ENCODE peak calls at places on chromosomes 7 and 10, in seven cellular contexts. Q, N, E, L, O, G and W are unnamed samples.

GRCh38 chr7:55132890-55133551 is 114.2 kb downstream of the EGFR start:
- DNase-seq in E (no peak), O (peak), L (no peak), Q (peak), G (peak), N (peak), W (peak)

GRCh38 chr10:46549171-46550075 is 7.0 kb downstream of the GPRIN2 start:
- DNase-seq in N (no peak), E (no peak), G (no peak), O (no peak), L (no peak), Q (no peak), W (peak)

GRCh38 chr10:66746246-66746645 is 179.6 kb upstream of the LRRTM3 start:
- DNase-seq in G (no peak), Q (no peak), N (no peak), O (no peak), L (no peak), E (no peak), W (no peak)

GRCh38 chr10:132334883-132335188 is 2.8 kb downstream of the LRRC27 start:
- DNase-seq in O (no peak), N (no peak), L (no peak), Q (no peak), G (no peak), E (no peak), W (no peak)

GRCh38 chr10:69906425-69906824 is 104.7 kb downstream of the COL13A1 start:
- DNase-seq in N (no peak), Q (no peak), O (no peak), G (no peak), L (no peak), E (no peak), W (no peak)

GRCh38 chr7:129277629-129278028 is 52.8 kb downstream of the AHCYL2 start:
- DNase-seq in E (no peak), Q (no peak), L (no peak), O (no peak), G (no peak), N (no peak), W (no peak)

GRCh38 chr10:111113961-111114830 is 37.4 kb downstream of the ADRA2A start:
- DNase-seq in L (no peak), G (no peak), Q (no peak), E (no peak), N (no peak), O (no peak), W (peak)

GRCh38 chr10:86244296-86244695 is 122.3 kb downstream of the GRID1 start:
- DNase-seq in G (no peak), Q (no peak), N (no peak), E (no peak), O (no peak), L (no peak), W (no peak)

GRCh38 chr7:69430502-69431145 is 167.7 kb upstream of the AUTS2 start:
- DNase-seq in O (no peak), N (no peak), E (peak), L (peak), G (no peak), Q (no peak), W (no peak)

GRCh38 chr10:125721035-125721434 is 1.5 kb downstream of the EDRF1 start:
- DNase-seq in Q (no peak), E (no peak), L (no peak), G (no peak), N (no peak), O (no peak), W (no peak)

GRCh38 chr7:78296036-78296435 is 497.5 kb downstream of the PHTF2 start:
- DNase-seq in Q (no peak), G (peak), N (no peak), O (no peak), L (no peak), E (no peak), W (no peak)

GRCh38 chr7:27151341-27151944 is 940 bp downstream of the HOXA3 start:
- DNase-seq in N (no peak), G (no peak), L (no peak), O (no peak), Q (no peak), E (no peak), W (no peak)

GRCh38 chr7:69803699-69804516 is 205.6 kb downstream of the AUTS2 start:
- DNase-seq in E (no peak), L (no peak), N (no peak), O (no peak), Q (no peak), G (no peak), W (no peak)

GRCh38 chr7:92988941-92989540 is 128.7 kb downstream of the SAMD9 start:
- DNase-seq in E (no peak), L (no peak), O (no peak), G (no peak), N (no peak), Q (no peak), W (no peak)

GRCh38 chr10:13340626-13341370 is 7.3 kb downstream of the SEPHS1 start:
- DNase-seq in O (no peak), L (no peak), E (no peak), Q (no peak), N (no peak), G (no peak), W (no peak)

GRCh38 chr7:81399461-81399860 is 370.4 kb downstream of the HGF start:
- DNase-seq in E (no peak), O (no peak), Q (no peak), N (no peak), L (no peak), G (no peak), W (no peak)

DNA sequence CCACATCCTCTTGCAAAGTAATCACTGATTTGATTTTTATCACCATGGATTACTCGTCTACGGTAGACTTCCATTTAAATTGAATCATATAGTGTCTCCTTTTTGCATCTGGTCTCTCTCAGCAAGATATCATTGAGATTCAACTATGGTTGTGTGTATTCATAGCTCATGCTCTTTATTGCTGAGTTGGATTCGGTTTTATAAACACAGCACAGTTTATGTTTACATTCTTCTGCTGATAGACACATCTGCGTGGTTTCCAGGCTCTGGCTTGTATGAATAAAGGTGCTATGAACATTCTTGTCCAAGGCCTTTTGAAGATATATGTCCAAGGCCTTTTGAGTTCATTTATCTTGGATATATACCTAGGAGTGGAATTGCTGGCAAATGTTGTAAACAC is 356.5 kb upstream of the CELF2 start:
- DNase-seq in G (no peak), O (no peak), Q (no peak), L (no peak), N (no peak), E (no peak), W (no peak)
- TF ChIP-seq CTCF in G (no peak), O (no peak), Q (no peak), L (no peak), N (no peak), E (no peak), W (no peak)

DNA sequence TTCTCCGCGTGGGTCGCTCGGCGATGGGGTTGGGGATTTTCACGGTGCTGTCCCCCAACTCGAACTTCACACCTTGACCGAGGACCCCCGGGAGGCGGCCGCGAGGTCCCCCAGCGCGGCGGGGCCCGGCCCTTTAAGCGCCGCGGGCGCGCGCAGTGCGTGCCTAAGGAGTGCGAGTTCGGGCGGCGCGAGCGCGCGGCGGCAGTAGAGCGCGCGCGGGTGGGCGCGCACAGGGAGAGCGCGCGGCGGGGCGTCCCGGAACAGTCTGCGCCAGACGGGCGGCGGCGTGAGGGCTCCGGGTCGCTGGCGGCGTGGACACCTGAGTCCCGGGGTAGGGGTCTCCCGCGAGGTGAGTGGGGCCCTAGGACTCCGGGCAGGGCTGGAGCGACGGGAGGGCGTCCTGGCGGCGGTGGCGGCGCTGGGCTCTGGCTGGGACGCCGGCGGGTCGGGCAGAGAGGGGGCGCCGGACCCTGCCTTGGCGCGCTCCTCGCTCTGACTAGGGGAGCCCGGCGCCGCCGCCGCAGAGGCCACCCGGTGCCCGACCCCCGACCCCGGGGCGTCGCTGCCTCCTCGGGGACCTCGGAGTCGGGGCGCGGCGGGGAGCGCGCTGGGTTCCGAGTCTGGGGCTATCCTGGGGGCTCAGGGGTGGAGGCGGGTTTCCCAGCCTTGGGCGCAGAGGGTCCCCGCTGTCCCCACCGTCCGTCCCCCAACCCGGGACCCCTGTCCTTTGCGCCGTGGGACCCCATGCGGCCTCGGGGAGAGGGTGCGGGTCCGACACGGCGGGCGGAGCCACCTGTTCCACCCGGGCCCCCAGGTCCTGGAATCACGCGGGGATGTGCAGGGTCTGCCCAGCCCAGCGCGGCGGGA is at the start of gene PROSER2:
- DNase-seq in O (no peak), E (peak), N (peak), Q (peak), G (peak), L (peak), W (no peak)
- TF ChIP-seq CTCF in O (no peak), E (no peak), N (no peak), Q (no peak), G (no peak), L (peak), W (peak)

GRCh38 chr10:29590598-29591415 is 44.0 kb downstream of the SVIL start:
- DNase-seq in E (no peak), O (no peak), G (peak), Q (no peak), L (peak), N (peak), W (peak)
- TF ChIP-seq CTCF in E (peak), O (peak), G (peak), Q (peak), L (peak), N (peak), W (peak)

GRCh38 chr7:121605297-121605640 is 209.2 kb upstream of the FAM3C start:
- DNase-seq in O (no peak), L (no peak), Q (no peak), E (no peak), G (no peak), N (no peak), W (no peak)
- TF ChIP-seq CTCF in O (no peak), L (peak), Q (no peak), E (no peak), G (no peak), N (no peak), W (peak)

DNA sequence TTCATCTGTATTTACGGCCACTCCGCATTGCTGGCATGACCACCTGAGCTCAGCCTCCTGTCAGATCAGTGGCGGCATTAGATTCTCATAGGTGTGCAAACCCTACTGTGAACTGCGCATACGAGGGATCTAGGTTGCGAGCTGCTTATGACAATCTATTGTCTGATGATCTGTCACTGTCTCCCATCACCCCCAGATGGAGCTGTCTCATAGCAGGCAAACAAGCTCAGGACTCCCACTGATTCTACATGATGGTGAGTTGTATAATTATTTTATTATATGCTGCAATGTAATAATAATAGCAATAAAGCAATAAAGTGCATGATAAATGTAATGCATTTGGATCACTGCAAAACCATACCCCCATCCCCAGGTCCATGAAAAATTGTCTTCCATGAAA is 1172.9 kb upstream of the AUTS2 start:
- DNase-seq in E (no peak), Q (no peak), G (no peak), O (no peak), N (no peak), L (no peak), W (no peak)
- TF ChIP-seq CTCF in E (no peak), Q (peak), G (no peak), O (no peak), N (no peak), L (peak), W (peak)

DNA sequence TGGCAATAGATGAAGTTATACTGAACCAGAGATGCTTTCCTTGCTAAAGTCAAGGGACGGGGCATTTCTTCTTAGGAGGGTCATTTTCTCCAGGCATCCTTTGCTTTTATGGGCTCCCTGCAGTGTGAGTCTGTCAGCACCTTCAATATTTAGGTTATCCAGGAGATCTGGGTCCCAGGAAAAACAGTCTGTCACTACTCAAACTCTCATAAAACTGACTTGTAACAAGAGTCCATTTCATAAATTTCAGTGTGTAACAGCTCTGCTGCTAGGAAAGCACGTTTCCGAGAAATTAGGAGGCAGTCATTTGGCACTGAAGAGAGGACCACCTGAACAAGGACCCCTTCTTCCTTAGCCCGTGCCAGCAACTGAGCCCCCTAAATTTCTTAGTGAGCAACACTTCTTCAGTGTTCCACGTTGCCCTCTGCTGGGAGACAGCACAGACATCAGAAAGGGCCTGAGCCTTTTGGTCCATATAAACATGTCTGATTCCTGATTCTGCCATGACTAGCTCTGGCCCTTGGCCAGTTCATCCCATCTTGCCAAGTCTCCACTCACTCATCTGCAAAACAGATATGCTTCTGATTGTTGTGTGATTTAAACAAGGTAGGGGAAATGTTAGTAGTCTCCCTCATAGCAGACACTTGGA is 7.2 kb downstream of the GCC1 start:
- DNase-seq in L (peak), O (no peak), Q (no peak), N (no peak), G (peak), E (no peak), W (no peak)
- TF ChIP-seq CTCF in L (peak), O (no peak), Q (no peak), N (no peak), G (peak), E (no peak), W (peak)

GRCh38 chr7:44306608-44307007 is 18.8 kb downstream of the CAMK2B start:
- DNase-seq in Q (no peak), E (no peak), G (no peak), L (no peak), O (no peak), N (no peak), W (no peak)

GRCh38 chr7:44308741-44309270 is 16.6 kb downstream of the CAMK2B start:
- DNase-seq in G (no peak), Q (no peak), N (peak), L (peak), O (no peak), E (no peak), W (peak)

GRCh38 chr7:44307905-44308740 is 17.3 kb downstream of the CAMK2B start:
- DNase-seq in O (no peak), E (no peak), N (peak), L (no peak), G (no peak), Q (no peak), W (peak)

GRCh38 chr7:44305564-44306507 is 19.6 kb downstream of the CAMK2B start:
- DNase-seq in E (no peak), N (peak), O (no peak), Q (no peak), G (no peak), L (no peak), W (no peak)

DNA sequence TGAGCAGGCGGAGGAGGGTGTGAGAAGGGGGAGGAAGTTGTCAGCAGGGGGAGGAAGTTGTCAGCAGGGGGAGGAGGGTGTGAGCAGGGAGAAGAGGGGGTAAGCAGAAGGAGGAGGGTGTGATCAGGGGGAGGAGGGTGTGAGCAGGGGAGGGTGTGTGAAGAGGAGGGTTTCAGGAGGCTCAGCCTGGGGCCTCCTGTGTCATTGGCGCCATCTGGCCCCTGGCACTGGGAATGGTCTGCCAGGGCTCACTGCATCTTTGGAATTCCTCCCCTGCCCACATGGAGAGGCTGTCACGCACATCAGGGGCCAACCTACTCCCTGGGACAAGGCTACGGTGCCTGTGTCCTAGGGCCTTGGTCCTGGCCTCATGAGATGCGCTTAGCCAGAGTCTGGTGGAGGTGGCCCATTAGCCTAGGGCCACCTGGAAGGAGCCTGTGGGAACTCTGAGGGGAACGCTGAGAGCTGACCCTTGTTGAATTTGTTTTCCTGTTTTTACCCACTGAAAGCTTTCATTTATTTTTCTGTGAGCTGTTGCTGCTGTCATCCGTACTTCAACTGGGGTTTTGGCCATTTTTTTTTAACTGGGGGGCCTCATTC is 18.0 kb downstream of the CAMK2B start:
- DNase-seq in Q (peak), L (peak), G (peak), E (no peak), N (peak), O (no peak), W (peak)
- TF ChIP-seq CTCF in Q (peak), L (peak), G (peak), E (no peak), N (no peak), O (no peak), W (peak)